ENCODE peak calls at places on chromosomes 12 and 14, in seven cellular contexts. W, S, H, Q, M, F and O are unnamed samples.

GRCh38 chr12:105670664-105671063 is 340.2 kb downstream of the C12orf75 start:
- DNase-seq in W (no peak), S (peak), H (no peak), Q (no peak), M (no peak), F (no peak), O (peak)

GRCh38 chr14:70698288-70698687 is 56.6 kb downstream of the TTC9 start:
- DNase-seq in W (no peak), S (peak), H (no peak), Q (peak), M (no peak), F (peak), O (peak)

GRCh38 chr12:95173392-95174251 is 43.6 kb downstream of the FGD6 start:
- DNase-seq in W (no peak), S (peak), H (no peak), Q (peak), M (no peak), F (no peak), O (peak)

GRCh38 chr12:102539651-102540553 is 59.5 kb upstream of the IGF1 start:
- DNase-seq in W (no peak), S (peak), H (no peak), Q (peak), M (peak), F (no peak), O (peak)

GRCh38 chr12:6696690-6697583 is 3.7 kb downstream of the PIANP start:
- DNase-seq in W (no peak), S (no peak), H (no peak), Q (no peak), M (no peak), F (peak), O (no peak)

GRCh38 chr12:84174115-84174514 is 738.5 kb downstream of the SLC6A15 start:
- DNase-seq in W (no peak), S (no peak), H (no peak), Q (no peak), M (no peak), F (no peak), O (no peak)

GRCh38 chr12:48712209-48712608 is 4.3 kb downstream of the CCNT1 start:
- DNase-seq in W (no peak), S (no peak), H (no peak), Q (no peak), M (no peak), F (no peak), O (no peak)

GRCh38 chr14:104678346-104678745 is 11.1 kb upstream of the INF2 start:
- DNase-seq in W (no peak), S (no peak), H (no peak), Q (peak), M (peak), F (no peak), O (no peak)

GRCh38 chr12:51941011-51941561 is 10.4 kb upstream of the ACVR1B start:
- DNase-seq in W (no peak), S (peak), H (no peak), Q (no peak), M (peak), F (no peak), O (peak)

GRCh38 chr12:127284870-127285431 is 982.0 kb upstream of the TMEM132C start:
- DNase-seq in W (no peak), S (peak), H (peak), Q (no peak), M (no peak), F (no peak), O (peak)

GRCh38 chr14:91945776-91946305 is 1.7 kb downstream of the FBLN5 start:
- DNase-seq in W (no peak), S (no peak), H (no peak), Q (no peak), M (no peak), F (no peak), O (no peak)

GRCh38 chr12:75908961-75909699 is 122.4 kb downstream of the PHLDA1 start:
- DNase-seq in W (no peak), S (peak), H (no peak), Q (no peak), M (peak), F (no peak), O (peak)

GRCh38 chr14:74418031-74418430 is 8.0 kb downstream of the SYNDIG1L start:
- DNase-seq in W (no peak), S (no peak), H (no peak), Q (no peak), M (no peak), F (no peak), O (no peak)

GRCh38 chr14:74516451-74517155 is 23.0 kb downstream of the ISCA2 start:
- DNase-seq in W (no peak), S (peak), H (no peak), Q (peak), M (no peak), F (no peak), O (peak)

GRCh38 chr12:16163891-16164290 is 113.6 kb downstream of the SLC15A5 start:
- DNase-seq in W (no peak), S (no peak), H (no peak), Q (no peak), M (no peak), F (no peak), O (peak)

GRCh38 chr14:101562659-101563351 is 1.5 kb downstream of the DIO3 start:
- DNase-seq in W (no peak), S (no peak), H (peak), Q (no peak), M (no peak), F (no peak), O (no peak)

GRCh38 chr14:33938131-33938949 is 12.5 kb downstream of the EGLN3 start:
- DNase-seq in W (no peak), S (no peak), H (peak), Q (peak), M (peak), F (peak), O (peak)

GRCh38 chr12:96236221-96236822 is 42.1 kb downstream of the ELK3 start:
- DNase-seq in W (peak), S (no peak), H (peak), Q (no peak), M (no peak), F (no peak), O (peak)

GRCh38 chr14:104364830-104365229 is 214.7 kb upstream of the C14orf180 start:
- DNase-seq in W (no peak), S (no peak), H (no peak), Q (no peak), M (no peak), F (no peak), O (no peak)

GRCh38 chr14:104332634-104333270 is 194.4 kb downstream of the KIF26A start:
- DNase-seq in W (no peak), S (no peak), H (no peak), Q (no peak), M (no peak), F (no peak), O (no peak)

GRCh38 chr12:14884458-14884878 is 1.2 kb downstream of the MGP start:
- DNase-seq in W (peak), S (peak), H (peak), Q (peak), M (peak), F (peak), O (peak)

GRCh38 chr12:119115296-119115905 is 63.3 kb upstream of the HSPB8 start:
- DNase-seq in W (no peak), S (peak), H (peak), Q (peak), M (peak), F (peak), O (peak)

GRCh38 chr14:52013984-52014600 is 24.7 kb downstream of the RTRAF start:
- DNase-seq in W (no peak), S (no peak), H (peak), Q (peak), M (peak), F (peak), O (no peak)

GRCh38 chr14:90666571-90666970 is 149.7 kb downstream of the TTC7B start:
- DNase-seq in W (no peak), S (no peak), H (no peak), Q (no peak), M (no peak), F (no peak), O (no peak)

GRCh38 chr14:23154876-23155587 is 28.4 kb downstream of the SLC7A8 start:
- DNase-seq in W (no peak), S (peak), H (no peak), Q (no peak), M (peak), F (peak), O (peak)

GRCh38 chr12:105561981-105562726 is 231.7 kb downstream of the C12orf75 start:
- DNase-seq in W (no peak), S (peak), H (no peak), Q (peak), M (peak), F (no peak), O (peak)

GRCh38 chr14:20428010-20428365 is 8.0 kb downstream of the KLHL33 start:
- DNase-seq in W (no peak), S (no peak), H (no peak), Q (no peak), M (no peak), F (no peak), O (no peak)

GRCh38 chr12:128510527-128510926 is 243.6 kb downstream of the TMEM132C start:
- DNase-seq in W (no peak), S (no peak), H (no peak), Q (no peak), M (no peak), F (no peak), O (no peak)

GRCh38 chr12:109612975-109613502 is 39.4 kb downstream of the MVK start:
- DNase-seq in W (no peak), S (peak), H (peak), Q (no peak), M (no peak), F (no peak), O (peak)

GRCh38 chr14:100708349-100709217 is 18.1 kb upstream of the DLK1 start:
- DNase-seq in W (no peak), S (peak), H (no peak), Q (peak), M (peak), F (no peak), O (peak)

GRCh38 chr12:83016226-83016835 is 329.6 kb downstream of the TMTC2 start:
- DNase-seq in W (no peak), S (peak), H (no peak), Q (peak), M (no peak), F (no peak), O (peak)

GRCh38 chr14:41986726-41987125 is 380.1 kb downstream of the LRFN5 start:
- DNase-seq in W (no peak), S (peak), H (no peak), Q (no peak), M (no peak), F (no peak), O (peak)

GRCh38 chr14:46580941-46581671 is 70.5 kb downstream of the RPL10L start:
- DNase-seq in W (no peak), S (peak), H (peak), Q (peak), M (peak), F (peak), O (peak)

GRCh38 chr12:23669691-23670090 is 279.8 kb downstream of the SOX5 start:
- DNase-seq in W (no peak), S (no peak), H (no peak), Q (no peak), M (no peak), F (no peak), O (no peak)

GRCh38 chr14:50784683-50785505 is 46.1 kb downstream of the NIN start:
- DNase-seq in W (no peak), S (no peak), H (peak), Q (no peak), M (no peak), F (no peak), O (no peak)

GRCh38 chr14:99566390-99567354 is 37.3 kb downstream of the CCDC85C start:
- DNase-seq in W (no peak), S (no peak), H (no peak), Q (no peak), M (no peak), F (no peak), O (no peak)

GRCh38 chr12:55720894-55721444 is 776 bp downstream of the RDH5 start:
- DNase-seq in W (no peak), S (peak), H (no peak), Q (peak), M (peak), F (peak), O (peak)

GRCh38 chr12:68118096-68118755 is 41.3 kb downstream of the IFNG start:
- DNase-seq in W (no peak), S (no peak), H (no peak), Q (no peak), M (no peak), F (no peak), O (no peak)

GRCh38 chr12:95214466-95214865 is 2.8 kb downstream of the FGD6 start:
- DNase-seq in W (no peak), S (peak), H (no peak), Q (no peak), M (no peak), F (no peak), O (no peak)